ENCODE peak calls at places on chromosomes 6 and 20, in five cellular contexts. E, Z, N, P and I are unnamed samples.

GRCh38 chr6:26216015-26216885 is 129.0 kb downstream of the HFE start:
- DNase-seq in Z (peak; percentile 88), P (peak; percentile 87), E (peak; percentile 99), N (peak; percentile 55), I (peak; percentile 96)

GRCh38 chr6:26199773-26200728 is 112.8 kb downstream of the HFE start:
- DNase-seq in Z (no peak), P (no peak), E (peak; percentile 86), N (no peak), I (peak; percentile 67)

GRCh38 chr20:8315639-8316573 is 183.8 kb downstream of the PLCB1 start:
- DNase-seq in P (no peak), Z (no peak), N (no peak), E (peak; percentile 88), I (peak; percentile 36)

GRCh38 chr6:62614442-62614841 is 328.4 kb upstream of the KHDRBS2 start:
- DNase-seq in Z (no peak), E (no peak), P (no peak), N (no peak), I (no peak)

GRCh38 chr6:57262491-57262890 is 40.4 kb upstream of the RAB23 start:
- DNase-seq in Z (no peak), P (no peak), E (no peak), N (no peak), I (no peak)

GRCh38 chr6:45681860-45682488 is 304.2 kb upstream of the SUPT3H start:
- DNase-seq in P (no peak), N (no peak), Z (peak; percentile 19), E (no peak), I (no peak)

GRCh38 chr20:52727740-52728456 is 244.3 kb upstream of the TSHZ2 start:
- DNase-seq in P (no peak), N (no peak), E (no peak), Z (no peak), I (no peak)

GRCh38 chr20:1893721-1894470 is 1.3 kb upstream of the SIRPA start:
- DNase-seq in N (no peak), P (no peak), E (no peak), Z (no peak), I (no peak)

GRCh38 chr6:45900808-45901752 is 114.6 kb downstream of the CLIC5 start:
- DNase-seq in Z (no peak), N (no peak), E (no peak), P (no peak), I (no peak)

GRCh38 chr6:68680244-68680643 is 45.2 kb downstream of the ADGRB3 start:
- DNase-seq in P (no peak), E (no peak), N (no peak), Z (no peak), I (no peak)

GRCh38 chr20:51767018-51767866 is 948 bp downstream of the ATP9A start:
- DNase-seq in N (peak; percentile 1), Z (peak; percentile 0), E (peak; percentile 96), P (peak; percentile 98), I (peak; percentile 93)

GRCh38 chr6:45626087-45626891 is 248.6 kb upstream of the SUPT3H start:
- DNase-seq in Z (no peak), P (no peak), E (no peak), N (no peak), I (no peak)

GRCh38 chr6:143406673-143407072 is 43.8 kb downstream of the ADAT2 start:
- DNase-seq in N (no peak), E (no peak), Z (no peak), P (no peak), I (no peak)

GRCh38 chr6:56655250-56655649 is 12.6 kb upstream of the DST start:
- DNase-seq in N (no peak), Z (no peak), P (no peak), E (no peak), I (no peak)

GRCh38 chr6:170113141-170113540 is 177.7 kb downstream of the DLL1 start:
- DNase-seq in N (no peak), E (no peak), P (no peak), Z (no peak), I (no peak)

GRCh38 chr6:129673758-129674157 is 36.2 kb downstream of the ARHGAP18 start:
- DNase-seq in E (no peak), N (no peak), Z (no peak), P (no peak), I (no peak)

GRCh38 chr6:7073810-7074525 is 33.8 kb upstream of the RREB1 start:
- DNase-seq in Z (peak; percentile 52), P (no peak), E (no peak), N (peak; percentile 36), I (no peak)

GRCh38 chr6:161341638-161342037 is 67.8 kb upstream of the AGPAT4 start:
- DNase-seq in N (no peak), E (peak; percentile 27), P (no peak), Z (no peak), I (no peak)

GRCh38 chr6:14818422-14818884 is 427.4 kb upstream of the JARID2 start:
- DNase-seq in E (no peak), N (no peak), P (no peak), Z (no peak), I (peak; percentile 83)

GRCh38 chr20:56411759-56412472 is at the start of gene CASS4:
- DNase-seq in Z (peak; percentile 66), P (no peak), E (no peak), N (no peak), I (no peak)

GRCh38 chr6:66771626-66772025 is 1064.6 kb upstream of the EYS start:
- DNase-seq in Z (no peak), N (no peak), E (no peak), P (no peak), I (no peak)

GRCh38 chr6:52361945-52362442 is at the start of gene PAQR8:
- DNase-seq in Z (peak; percentile 88), E (peak; percentile 69), P (peak; percentile 83), N (peak; percentile 69), I (peak; percentile 53)

GRCh38 chr20:5088688-5089087 is 31.1 kb downstream of the PCNA start:
- DNase-seq in N (no peak), P (no peak), E (no peak), Z (no peak), I (no peak)

GRCh38 chr20:4011226-4011975 is 4.0 kb downstream of the RNF24 start:
- DNase-seq in N (no peak), E (peak; percentile 11), P (no peak), Z (no peak), I (no peak)

GRCh38 chr6:37990762-37991525 is 171.4 kb downstream of the ZFAND3 start:
- DNase-seq in N (no peak), P (no peak), E (no peak), Z (no peak), I (no peak)

GRCh38 chr6:150915868-150916267 is 50.4 kb downstream of the MTHFD1L start:
- DNase-seq in P (no peak), E (no peak), Z (no peak), N (no peak), I (no peak)

GRCh38 chr6:108441141-108441540 is 119.6 kb upstream of the FOXO3 start:
- DNase-seq in P (no peak), Z (no peak), E (no peak), N (no peak), I (no peak)

GRCh38 chr20:50712771-50713676 is 18.4 kb upstream of the PARD6B start:
- DNase-seq in Z (no peak), P (no peak), N (no peak), E (no peak), I (no peak)

GRCh38 chr20:57893364-57894001 is 183.7 kb upstream of the PMEPA1 start:
- DNase-seq in Z (no peak), E (no peak), P (no peak), N (no peak), I (no peak)

GRCh38 chr6:35487653-35488516 is 9.0 kb downstream of the TEAD3 start:
- DNase-seq in P (no peak), Z (no peak), N (no peak), E (no peak), I (no peak)

GRCh38 chr20:47284373-47284772 is 72.1 kb downstream of the ZMYND8 start:
- DNase-seq in N (no peak), P (no peak), E (no peak), Z (no peak), I (no peak)